ENCODE peak calls at places on chromosomes 7 and 10, in four cellular contexts. H, I, P and J are unnamed samples.

GRCh38 chr10:115045516-115045915 is 47.6 kb upstream of the ATRNL1 start:
- DNase-seq in H (no peak), I (no peak), P (no peak), J (no peak)

GRCh38 chr10:62461120-62461519 is 87.0 kb downstream of the ZNF365 start:
- DNase-seq in H (no peak), I (no peak), P (no peak), J (no peak)

GRCh38 chr10:90927293-90927692 is 6.4 kb upstream of the ANKRD1 start:
- DNase-seq in H (no peak), I (no peak), P (no peak), J (no peak)

GRCh38 chr10:57979986-57980385 is 287.7 kb downstream of the IPMK start:
- DNase-seq in H (no peak), I (no peak), P (no peak), J (no peak)

GRCh38 chr7:91034459-91035368 is 229.5 kb upstream of the FZD1 start:
- DNase-seq in H (peak), I (peak), P (no peak), J (no peak)

GRCh38 chr10:80199828-80200227 is 5.5 kb downstream of the ANXA11 start:
- DNase-seq in H (peak), I (peak), P (no peak), J (no peak)

GRCh38 chr7:50509459-50509858 is 55.7 kb downstream of the DDC start:
- DNase-seq in H (no peak), I (no peak), P (no peak), J (no peak)

GRCh38 chr7:137545059-137545730 is 201.7 kb upstream of the PTN start:
- DNase-seq in H (no peak), I (no peak), P (no peak), J (no peak)

GRCh38 chr10:3891396-3891795 is 106.4 kb upstream of the KLF6 start:
- DNase-seq in H (no peak), I (no peak), P (no peak), J (no peak)

GRCh38 chr10:113026679-113027078 is 76.6 kb downstream of the TCF7L2 start:
- DNase-seq in H (no peak), I (peak), P (peak), J (no peak)

GRCh38 chr10:106768204-106768603 is 396.3 kb downstream of the SORCS1 start:
- DNase-seq in H (no peak), I (no peak), P (no peak), J (no peak)

GRCh38 chr7:90593205-90593604 is 2.9 kb upstream of the CDK14 start:
- DNase-seq in H (no peak), I (no peak), P (no peak), J (no peak)

GRCh38 chr10:43202224-43202656 is 64.0 kb downstream of the CSGALNACT2 start:
- DNase-seq in H (peak), I (peak), P (no peak), J (peak)

GRCh38 chr10:132186488-132187413 is at the start of gene DPYSL4:
- DNase-seq in H (no peak), I (peak), P (no peak), J (peak)

GRCh38 chr7:128879939-128880746 is 17.5 kb downstream of the ATP6V1F start:
- DNase-seq in H (peak), I (peak), P (no peak), J (peak)

GRCh38 chr10:124003481-124004371 is 89.7 kb downstream of the CHST15 start:
- DNase-seq in H (no peak), I (no peak), P (no peak), J (peak)

GRCh38 chr10:46550795-46551700 is 5.4 kb downstream of the GPRIN2 start:
- DNase-seq in H (no peak), I (no peak), P (no peak), J (peak)

GRCh38 chr7:137635132-137635531 is 211.6 kb downstream of the DGKI start:
- DNase-seq in H (no peak), I (no peak), P (no peak), J (no peak)

GRCh38 chr10:80204801-80205477 is 398 bp downstream of the ANXA11 start:
- DNase-seq in H (peak), I (peak), P (no peak), J (peak)

GRCh38 chr7:130371059-130371458 is 9.2 kb upstream of the CPA1 start:
- DNase-seq in H (no peak), I (peak), P (no peak), J (peak)

GRCh38 chr7:69517985-69518731 is 80.1 kb upstream of the AUTS2 start:
- DNase-seq in H (no peak), I (peak), P (no peak), J (no peak)

GRCh38 chr10:110872984-110873569 is 1.3 kb downstream of the PDCD4 start:
- DNase-seq in H (no peak), I (no peak), P (no peak), J (no peak)

GRCh38 chr10:30755474-30755873 is 125.9 kb upstream of the LYZL2 start:
- DNase-seq in H (no peak), I (peak), P (no peak), J (no peak)

GRCh38 chr10:70850097-70850496 is 34.3 kb downstream of the SGPL1 start:
- DNase-seq in H (no peak), I (no peak), P (no peak), J (no peak)